ENCODE peak calls at places on chromosomes 2 and 18, in five cellular contexts. V, E, Q, X and F are unnamed samples.
A peak's percentile ranks its signal among the peaks of the same experiment; 100 is the strongest.

GRCh38 chr2:41963661-41964525 is 83.9 kb upstream of the PKDCC start:
- DNase-seq in Q (no peak), E (no peak), V (no peak), X (peak; percentile 89), F (peak; percentile 85)

GRCh38 chr2:195477248-195477995 is 179.6 kb upstream of the SLC39A10 start:
- DNase-seq in Q (no peak), V (no peak), E (peak; percentile 63), X (no peak), F (no peak)

GRCh38 chr2:69466728-69467127 is 29.5 kb upstream of the NFU1 start:
- DNase-seq in V (no peak), Q (no peak), X (no peak), E (no peak), F (no peak)

GRCh38 chr2:165857881-165858280 is 63.8 kb upstream of the GALNT3 start:
- DNase-seq in V (no peak), Q (no peak), E (peak; percentile 61), X (no peak), F (no peak)

GRCh38 chr2:3628241-3628679 is 29.7 kb upstream of the ALLC start:
- DNase-seq in X (no peak), E (no peak), Q (peak; percentile 27), V (no peak), F (no peak)

GRCh38 chr18:37537868-37538525 is 27.6 kb downstream of the CELF4 start:
- DNase-seq in X (peak; percentile 76), Q (peak; percentile 76), V (peak; percentile 68), E (peak; percentile 13), F (peak; percentile 76)

GRCh38 chr2:38499921-38500634 is 102.7 kb downstream of the HNRNPLL start:
- DNase-seq in E (no peak), X (no peak), Q (no peak), V (no peak), F (no peak)

GRCh38 chr18:55513199-55513598 is 74.8 kb downstream of the TCF4 start:
- DNase-seq in V (no peak), X (no peak), Q (no peak), E (no peak), F (no peak)

GRCh38 chr2:159157361-159158045 is 129.0 kb downstream of the WDSUB1 start:
- DNase-seq in X (no peak), V (peak; percentile 52), Q (no peak), E (no peak), F (no peak)

GRCh38 chr18:38493991-38494559 is 928.5 kb upstream of the CELF4 start:
- DNase-seq in V (no peak), E (no peak), X (no peak), Q (no peak), F (no peak)

GRCh38 chr2:38095655-38095995 is 19.7 kb upstream of the CYP1B1 start:
- DNase-seq in X (no peak), V (no peak), Q (no peak), E (no peak), F (no peak)

GRCh38 chr2:221371347-221371746 is 200.8 kb downstream of the EPHA4 start:
- DNase-seq in Q (no peak), V (no peak), X (no peak), E (no peak), F (no peak)

GRCh38 chr2:231191896-231192872 is 6.2 kb upstream of the ARMC9 start:
- DNase-seq in E (peak; percentile 79), Q (peak; percentile 78), V (peak; percentile 25), X (peak; percentile 91), F (peak; percentile 85)

GRCh38 chr18:55586841-55587240 is 1.2 kb downstream of the TCF4 start:
- DNase-seq in Q (no peak), X (no peak), V (no peak), E (no peak), F (no peak)

GRCh38 chr18:79485788-79486355 is 90.1 kb downstream of the NFATC1 start:
- DNase-seq in E (peak; percentile 54), Q (peak; percentile 31), V (no peak), X (no peak), F (no peak)

GRCh38 chr2:20877944-20878343 is 55.0 kb upstream of the LDAH start:
- DNase-seq in Q (no peak), V (no peak), X (no peak), E (no peak), F (peak; percentile 5)

GRCh38 chr2:12244070-12244469 is 472.7 kb upstream of the TRIB2 start:
- DNase-seq in E (no peak), Q (no peak), X (no peak), V (no peak), F (no peak)

GRCh38 chr18:74115046-74115445 is 32.6 kb downstream of the FBXO15 start:
- DNase-seq in Q (no peak), E (peak; percentile 45), X (no peak), V (no peak), F (no peak)

GRCh38 chr18:61666876-61667590 is 225.8 kb downstream of the RNF152 start:
- DNase-seq in X (no peak), V (no peak), E (no peak), Q (no peak), F (no peak)

GRCh38 chr2:191218292-191218898 is 26.8 kb upstream of the MYO1B start:
- DNase-seq in Q (peak; percentile 35), X (no peak), V (no peak), E (peak; percentile 80), F (peak; percentile 41)

GRCh38 chr2:165902929-165903328 is 50.6 kb downstream of the TTC21B start:
- DNase-seq in E (no peak), Q (no peak), X (no peak), V (no peak), F (no peak)

GRCh38 chr18:31942301-31942998 is 478 bp downstream of the TRAPPC8 start:
- DNase-seq in V (peak; percentile 10), Q (peak; percentile 38), E (no peak), X (no peak), F (peak; percentile 45)

GRCh38 chr2:57207191-57207590 is 839.4 kb upstream of the VRK2 start:
- DNase-seq in X (no peak), E (no peak), V (no peak), Q (no peak), F (no peak)

GRCh38 chr2:107735206-107735605 is 91.5 kb upstream of the RGPD4 start:
- DNase-seq in V (no peak), E (no peak), Q (no peak), X (no peak), F (no peak)

GRCh38 chr2:107730898-107731297 is 95.8 kb upstream of the RGPD4 start:
- DNase-seq in E (no peak), X (no peak), V (no peak), Q (no peak), F (no peak)

GRCh38 chr2:107728586-107728985 is 98.1 kb upstream of the RGPD4 start:
- DNase-seq in V (no peak), E (no peak), Q (no peak), X (no peak), F (no peak)

GRCh38 chr2:107729456-107729855 is 97.2 kb upstream of the RGPD4 start:
- DNase-seq in Q (no peak), X (no peak), E (no peak), V (no peak), F (no peak)

GRCh38 chr2:107731435-107731834 is 95.3 kb upstream of the RGPD4 start:
- DNase-seq in Q (no peak), E (no peak), V (no peak), X (no peak), F (no peak)
- H3K27ac ChIP-seq in Q (no peak overlapping the region), E (no peak overlapping the region), V (no peak overlapping the region), X (no peak overlapping the region), F (no peak overlapping the region)

DNA sequence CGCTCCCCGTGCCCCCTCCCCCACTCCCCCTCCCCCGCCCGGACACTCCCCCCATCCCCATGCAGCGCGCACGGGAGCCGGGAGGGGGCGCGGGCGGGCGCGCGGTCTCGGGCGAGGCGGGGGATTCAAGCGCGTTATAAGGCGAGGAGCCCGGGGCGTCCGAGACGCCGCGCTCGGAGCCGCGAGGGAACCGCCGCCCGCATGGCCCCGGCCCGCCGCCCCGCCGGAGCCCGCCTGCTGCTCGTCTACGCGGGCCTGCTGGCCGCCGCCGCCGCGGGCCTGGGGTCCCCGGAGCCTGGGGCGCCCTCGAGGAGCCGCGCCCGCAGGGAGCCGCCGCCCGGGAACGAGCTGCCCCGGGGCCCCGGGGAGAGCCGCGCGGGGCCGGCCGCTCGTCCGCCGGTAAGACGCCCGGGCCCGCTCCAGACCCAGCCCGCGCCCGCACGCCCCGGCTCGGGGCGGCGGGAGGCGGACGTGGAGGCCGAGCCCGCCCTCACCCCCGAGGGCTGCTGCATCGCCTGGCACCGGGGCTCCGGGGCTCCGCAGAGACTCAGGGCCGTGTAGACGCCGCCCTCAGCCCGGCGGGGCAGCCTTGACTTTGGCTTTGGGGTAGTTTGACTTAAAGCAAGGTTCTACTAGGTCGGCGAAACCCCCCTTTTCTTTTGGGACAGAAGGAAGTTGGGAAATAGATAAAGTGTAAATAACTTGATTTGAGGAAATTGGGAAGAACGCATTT is at the start of gene ERFE:
- DNase-seq in V (no peak), X (no peak), Q (peak; percentile 36), E (no peak), F (no peak)
- TF ChIP-seq CTCF in V (no peak), X (peak; percentile 51), Q (peak; percentile 35), E (peak; percentile 44), F (peak; percentile 19)

GRCh38 chr18:23871410-23871809 is 143.1 kb upstream of the TTC39C start:
- DNase-seq in Q (peak; percentile 33), E (no peak), V (no peak), X (no peak), F (no peak)

GRCh38 chr18:23872701-23873550 is 141.6 kb upstream of the TTC39C start:
- DNase-seq in V (peak; percentile 87), Q (no peak), X (no peak), E (no peak), F (no peak)

GRCh38 chr18:23867011-23867410 is 147.5 kb upstream of the TTC39C start:
- DNase-seq in Q (no peak), X (no peak), E (no peak), V (no peak), F (no peak)

GRCh38 chr18:23868341-23868740 is 146.2 kb upstream of the TTC39C start:
- DNase-seq in E (no peak), V (no peak), X (no peak), Q (no peak), F (no peak)

DNA sequence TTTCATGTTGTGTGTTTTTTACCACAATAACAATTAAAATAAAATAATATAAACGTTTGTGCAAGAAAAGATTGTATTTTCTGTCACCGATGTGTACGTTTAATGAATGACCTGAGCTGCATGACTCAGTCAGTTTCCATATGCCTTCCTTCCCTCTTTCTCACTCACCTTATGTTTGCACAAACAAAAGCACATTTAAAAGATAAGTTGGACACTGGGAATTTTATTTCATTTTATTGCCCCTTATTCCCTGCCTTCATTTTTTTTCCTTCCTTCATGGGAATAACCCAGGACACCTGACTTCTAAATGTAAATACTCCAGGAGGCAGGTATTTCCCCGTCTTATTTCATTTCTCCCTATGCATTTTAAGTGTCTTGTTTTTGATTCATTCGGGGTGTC is 143.6 kb upstream of the TTC39C start:
- DNase-seq in X (no peak), V (no peak), Q (no peak), E (no peak), F (no peak)
- H3K27ac ChIP-seq in X (no peak overlapping the region), V (no peak overlapping the region), Q (no peak overlapping the region), E (no peak overlapping the region), F (no peak overlapping the region)

DNA sequence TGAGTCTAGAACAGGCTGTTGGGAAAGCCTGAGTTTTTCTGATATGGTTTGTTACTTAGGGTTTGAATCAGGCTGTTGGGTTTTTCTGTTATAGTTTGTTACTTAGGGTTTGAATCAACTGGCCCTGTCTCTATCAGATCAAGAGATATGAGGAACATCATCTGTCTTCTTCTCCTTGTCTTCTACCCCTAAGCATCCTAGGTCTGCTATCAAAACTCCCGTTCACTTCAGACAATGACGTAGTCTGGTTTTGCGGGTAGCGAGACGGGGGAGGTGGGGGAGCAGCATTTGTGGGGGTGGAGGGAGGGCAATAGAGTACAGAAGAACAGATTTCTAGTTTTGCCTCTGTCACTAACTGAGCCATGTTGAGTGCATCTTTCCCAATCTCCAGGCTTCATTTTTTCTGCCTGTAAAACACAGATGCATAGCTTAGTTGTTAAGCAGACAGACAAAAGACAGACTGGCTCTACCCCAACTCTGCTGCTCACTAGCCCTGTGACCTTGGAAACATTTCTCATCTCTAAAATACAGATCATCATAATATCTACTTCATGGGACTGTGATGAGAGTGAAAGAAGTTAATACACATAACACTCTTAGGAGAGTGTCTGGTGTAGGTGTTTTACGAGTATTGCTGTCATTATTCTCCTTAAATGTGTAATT is 9.1 kb downstream of the TNP1 start:
- DNase-seq in E (no peak), V (no peak), Q (no peak), X (no peak), F (no peak)
- TF ChIP-seq CTCF in E (no peak), V (no peak), Q (no peak), X (no peak), F (no peak)